ENCODE peak calls at places on chromosomes 4 and X, in six cellular contexts. E is HepG2, W is K562, O is GM12892, X is H1, R is GM12878. J is an unnamed sample.

GRCh38 chrX:30570505-30570904 is 7.1 kb downstream of the TASL start:
- DNase-seq in E (peak), W (peak), O (no peak), X (no peak), R (no peak), J (no peak)

GRCh38 chr4:128782076-128782715 is 27.3 kb upstream of the JADE1 start:
- DNase-seq in E (peak), W (no peak), O (no peak), X (no peak), R (no peak), J (no peak)

GRCh38 chrX:13756381-13756780 is 21.8 kb downstream of the OFD1 start:
- DNase-seq in E (no peak), W (no peak), O (no peak), X (no peak), R (no peak), J (no peak)

GRCh38 chr4:874971-875817 is 49.3 kb upstream of the CPLX1 start:
- DNase-seq in E (peak), W (no peak), O (no peak), X (no peak), R (no peak), J (no peak)

GRCh38 chr4:109207060-109207459 is 95.4 kb downstream of the COL25A1 start:
- DNase-seq in E (no peak), W (no peak), O (no peak), X (no peak), R (no peak), J (no peak)

GRCh38 chr4:80336582-80336981 is 1.1 kb downstream of the CFAP299 start:
- DNase-seq in E (peak), W (peak), O (no peak), X (peak), R (no peak), J (no peak)

GRCh38 chr4:128301979-128302378 is 14.4 kb upstream of the PGRMC2 start:
- DNase-seq in E (no peak), W (no peak), O (no peak), X (no peak), R (no peak), J (no peak)

GRCh38 chr4:134144337-134144736 is 57.3 kb downstream of the PABPC4L start:
- DNase-seq in E (no peak), W (no peak), O (no peak), X (no peak), R (no peak), J (no peak)

GRCh38 chrX:40543661-40544328 is 37.0 kb upstream of the ATP6AP2 start:
- DNase-seq in E (peak), W (peak), O (no peak), X (no peak), R (peak), J (no peak)

GRCh38 chr4:85149656-85150055 is 183.2 kb upstream of the WDFY3 start:
- DNase-seq in E (no peak), W (no peak), O (no peak), X (no peak), R (no peak), J (no peak)

GRCh38 chrX:7582191-7582590 is 260.8 kb upstream of the VCX start:
- DNase-seq in E (no peak), W (no peak), O (no peak), X (no peak), R (no peak), J (no peak)

GRCh38 chrX:23667239-23668177 is at the start of gene PRDX4:
- DNase-seq in E (peak), W (peak), O (peak), X (peak), R (peak), J (peak)

GRCh38 chr4:8599657-8600056 is 7.1 kb downstream of the CPZ start:
- DNase-seq in E (no peak), W (peak), O (no peak), X (no peak), R (no peak), J (no peak)

GRCh38 chr4:3614731-3614980 is 82.4 kb upstream of the LRPAP1 start:
- DNase-seq in E (no peak), W (no peak), O (no peak), X (no peak), R (no peak), J (no peak)

GRCh38 chr4:107977966-107978705 is 11.6 kb upstream of the HADH start:
- DNase-seq in E (no peak), W (no peak), O (no peak), X (no peak), R (no peak), J (no peak)

GRCh38 chr4:176277162-176277904 is 8.3 kb upstream of the ASB5 start:
- DNase-seq in E (peak), W (peak), O (no peak), X (no peak), R (no peak), J (peak)

GRCh38 chrX:100673397-100673953 is 29.5 kb downstream of the SRPX2 start:
- DNase-seq in E (no peak), W (no peak), O (no peak), X (no peak), R (no peak), J (no peak)

GRCh38 chr4:17097369-17097768 is 198.9 kb upstream of the LDB2 start:
- DNase-seq in E (no peak), W (no peak), O (no peak), X (no peak), R (no peak), J (no peak)

GRCh38 chr4:77156533-77156911 is 485 bp upstream of the CCNG2 start:
- DNase-seq in E (peak), W (peak), O (peak), X (peak), R (peak), J (peak)

GRCh38 chr4:54661686-54662085 is 3.9 kb downstream of the KIT start:
- DNase-seq in E (no peak), W (no peak), O (no peak), X (no peak), R (no peak), J (no peak)

GRCh38 chr4:93261207-93261606 is 567.3 kb upstream of the ATOH1 start:
- DNase-seq in E (no peak), W (no peak), O (no peak), X (no peak), R (no peak), J (no peak)

GRCh38 chr4:38654273-38654672 is 9.7 kb upstream of the KLF3 start:
- DNase-seq in E (no peak), W (no peak), O (no peak), X (no peak), R (no peak), J (no peak)

DNA sequence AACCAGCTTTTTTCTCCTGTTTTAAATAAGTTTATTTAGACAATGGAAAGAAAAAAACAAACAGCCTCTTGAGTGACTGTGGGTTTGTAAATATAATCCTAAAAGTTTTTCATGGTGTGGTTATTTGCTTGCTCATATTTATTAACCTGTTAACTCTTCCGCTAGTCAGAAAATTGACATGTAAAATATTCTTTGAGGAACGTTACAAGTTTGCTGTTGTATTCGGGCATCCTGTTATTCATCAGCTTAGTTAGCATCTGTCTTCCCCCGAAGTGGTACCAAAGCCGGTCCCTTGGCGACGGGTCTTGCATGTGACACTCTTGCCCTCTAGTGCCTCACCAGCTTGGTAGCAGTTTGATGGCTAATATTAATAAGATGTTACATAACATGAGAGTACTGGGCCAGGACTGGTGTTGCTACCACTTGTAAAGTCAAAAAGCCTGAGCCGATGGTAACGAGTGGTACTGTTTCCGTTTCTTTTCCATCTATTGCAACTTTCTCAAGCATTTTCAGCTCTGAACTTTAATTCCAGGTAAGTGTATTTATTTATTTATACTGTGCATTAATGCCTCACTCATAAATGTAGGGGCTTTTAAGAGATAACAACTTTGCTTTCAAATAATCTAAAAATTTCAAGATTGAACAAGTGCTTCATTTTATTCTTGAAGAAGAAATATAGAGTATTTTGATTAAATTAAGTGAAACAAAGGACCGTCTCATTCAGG is at the start of gene NDST3:
- DNase-seq in E (peak), W (no peak), O (peak), X (peak), R (no peak), J (peak)
- TF ChIP-seq TAF1 in E (no peak), W (no peak), O (no peak), X (no peak), R (no peak), J (no peak)

GRCh38 chrX:53440101-53440500 is 5.9 kb upstream of the HSD17B10 start:
- DNase-seq in E (no peak), W (no peak), O (no peak), X (no peak), R (no peak), J (no peak)

GRCh38 chrX:53438832-53439230 is 4.7 kb upstream of the HSD17B10 start:
- DNase-seq in E (no peak), W (no peak), O (no peak), X (no peak), R (no peak), J (no peak)

GRCh38 chrX:53440631-53441517 is 6.7 kb upstream of the HSD17B10 start:
- DNase-seq in E (peak), W (no peak), O (no peak), X (peak), R (no peak), J (no peak)

GRCh38 chrX:53442322-53442631 is 8.1 kb upstream of the HSD17B10 start:
- DNase-seq in E (no peak), W (no peak), O (no peak), X (no peak), R (no peak), J (no peak)

GRCh38 chrX:53441531-53442321 is 7.6 kb upstream of the HSD17B10 start:
- DNase-seq in E (peak), W (no peak), O (peak), X (peak), R (peak), J (peak)
- TF ChIP-seq POLR2A in E (no peak), W (no peak), O (no peak), X (no peak), R (peak), J (no peak)

GRCh38 chrX:111114806-111115205 is 18.8 kb downstream of the PAK3 start:
- DNase-seq in E (no peak), W (no peak), O (no peak), X (no peak), R (no peak), J (no peak)
- TF ChIP-seq TAF1 in E (no peak), W (no peak), O (no peak), X (no peak), R (no peak), J (no peak)

DNA sequence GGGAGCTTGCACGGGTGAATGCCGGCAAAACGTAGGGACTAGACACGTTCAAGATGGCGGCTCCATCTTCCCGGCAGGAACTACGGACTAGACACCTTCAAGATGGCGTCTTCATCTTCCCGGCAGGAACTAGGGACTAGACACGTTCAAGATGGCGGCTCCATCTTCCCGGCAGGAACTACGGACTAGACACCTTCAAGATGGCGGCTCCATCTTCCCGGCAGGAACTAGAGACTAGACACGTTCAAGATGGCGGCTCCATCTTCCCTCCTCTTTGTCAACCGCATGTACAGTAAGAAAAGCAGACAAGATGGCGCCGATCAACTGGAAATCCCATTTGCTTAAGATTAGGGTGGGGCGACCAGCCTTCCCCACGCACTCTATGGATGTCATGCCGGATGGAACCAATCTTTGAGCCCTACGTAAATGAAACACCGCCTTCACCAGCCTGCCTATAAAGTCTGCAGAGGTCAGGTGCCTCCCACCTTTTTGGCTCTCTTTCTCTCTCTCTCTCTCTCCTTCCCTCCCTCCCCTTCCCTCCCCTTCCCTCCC is 222.4 kb downstream of the CRLF2 start:
- DNase-seq in E (no peak), W (peak), O (no peak), X (no peak), R (peak), J (no peak)
- TF ChIP-seq POLR2A in E (no peak), W (peak), O (peak), X (no peak), R (peak), J (no peak)

GRCh38 chr4:12116009-12116542 is 687.4 kb upstream of the HS3ST1 start:
- DNase-seq in E (no peak), W (no peak), O (no peak), X (no peak), R (no peak), J (no peak)

GRCh38 chr4:12110607-12111006 is 681.9 kb upstream of the HS3ST1 start:
- DNase-seq in E (no peak), W (no peak), O (no peak), X (no peak), R (no peak), J (no peak)
- TF ChIP-seq TAF1 in E (no peak), W (no peak), O (no peak), X (no peak), R (no peak), J (no peak)

GRCh38 chr4:101218346-101218745 is 129.0 kb downstream of the PPP3CA start:
- DNase-seq in E (no peak), W (no peak), O (no peak), X (no peak), R (no peak), J (no peak)

GRCh38 chr4:101217353-101218031 is 129.8 kb downstream of the PPP3CA start:
- DNase-seq in E (no peak), W (no peak), O (no peak), X (no peak), R (no peak), J (no peak)

GRCh38 chr4:101221294-101221693 is 126.0 kb downstream of the PPP3CA start:
- DNase-seq in E (no peak), W (no peak), O (no peak), X (no peak), R (no peak), J (no peak)

GRCh38 chr4:101222156-101222845 is 125.0 kb downstream of the PPP3CA start:
- DNase-seq in E (no peak), W (no peak), O (no peak), X (no peak), R (no peak), J (no peak)

DNA sequence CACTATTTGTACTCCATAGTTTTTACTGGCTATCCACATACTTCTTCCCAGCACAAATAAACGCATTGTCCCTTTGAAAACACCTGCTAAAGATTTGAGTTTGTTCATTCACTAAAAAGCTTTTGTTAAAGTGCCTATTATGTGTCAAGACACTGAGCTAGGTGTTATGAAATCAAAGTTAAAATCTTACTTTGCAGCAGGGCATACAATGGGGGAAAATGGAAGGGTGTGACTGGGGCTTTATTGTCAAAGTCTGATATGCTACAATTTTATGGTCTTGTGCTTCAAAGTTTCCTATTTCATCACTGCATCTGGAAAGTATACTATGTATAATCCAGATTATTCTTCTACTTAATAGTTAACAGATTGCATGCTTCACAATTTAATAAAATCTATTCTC is 128.4 kb downstream of the PPP3CA start:
- DNase-seq in E (no peak), W (no peak), O (no peak), X (no peak), R (no peak), J (no peak)
- TF ChIP-seq POLR2A in E (no peak), W (no peak), O (no peak), X (no peak), R (no peak), J (no peak)

GRCh38 chrX:134758652-134759051 is 100.4 kb upstream of the PLAC1 start:
- DNase-seq in E (no peak), W (no peak), O (no peak), X (no peak), R (no peak), J (no peak)

GRCh38 chrX:134764202-134764785 is 106.0 kb upstream of the PLAC1 start:
- DNase-seq in E (peak), W (peak), O (no peak), X (no peak), R (no peak), J (no peak)

GRCh38 chrX:134761788-134762187 is 103.5 kb upstream of the PLAC1 start:
- DNase-seq in E (peak), W (no peak), O (no peak), X (no peak), R (no peak), J (no peak)

DNA sequence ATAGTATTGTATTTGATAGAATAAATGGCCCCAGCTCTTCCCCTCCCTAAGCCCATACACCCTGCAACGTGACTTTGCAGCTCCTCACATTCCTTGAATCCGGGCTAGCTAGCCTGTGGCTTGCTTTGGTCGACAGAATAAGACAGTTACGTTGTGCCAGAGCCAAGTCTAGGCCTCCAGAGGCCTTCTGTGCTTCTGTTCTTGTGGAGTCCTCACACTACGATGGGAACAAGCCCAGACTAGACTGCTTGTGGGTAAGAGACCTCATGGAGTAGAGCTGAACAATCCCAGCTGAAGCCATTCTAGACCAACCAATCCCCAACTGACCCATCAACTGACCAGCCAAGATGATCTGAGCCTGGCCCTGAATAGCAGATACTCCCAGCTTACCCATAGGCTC is 102.4 kb upstream of the PLAC1 start:
- DNase-seq in E (no peak), W (no peak), O (no peak), X (no peak), R (no peak), J (no peak)
- TF ChIP-seq TAF1 in E (no peak), W (no peak), O (no peak), X (no peak), R (no peak), J (no peak)